ENCODE peak calls at places on chromosomes 6 and 20, in ten cellular contexts. W is SK-N-SH; N is fibroblast of lung; O is NAMALWA; I is CD4-positive, alpha-beta memory T cell; H is NCI-H460; D is mesenteric fat pad; G is iris pigment epithelial cell; X is LoVo; U is heart right ventricle. Q is an unnamed sample.

GRCh38 chr6:30463651-30464618 is 25.4 kb upstream of the HLA-E start:
- DNase-seq in H (no peak), N (peak), U (no peak), D (no peak), X (no peak), I (peak), W (no peak), G (peak), O (peak), Q (peak)

GRCh38 chr20:57425150-57426013 is 34.2 kb downstream of the RBM38 start:
- DNase-seq in G (no peak), H (no peak), O (peak), D (no peak), N (no peak), I (no peak), U (no peak), X (no peak), W (no peak), Q (peak)

GRCh38 chr6:39934060-39934757 is at the start of gene MOCS1:
- DNase-seq in O (no peak), N (peak), W (peak), H (peak), G (peak), D (peak), X (peak), I (peak), U (peak), Q (peak)

GRCh38 chr6:35731736-35732532 is 4.9 kb upstream of the ARMC12 start:
- DNase-seq in X (peak), H (peak), U (peak), W (peak), G (peak), O (peak), I (peak), N (peak), D (peak), Q (peak)

GRCh38 chr20:409697-410559 is 1.8 kb downstream of the RBCK1 start:
- DNase-seq in I (peak), X (no peak), N (no peak), H (no peak), W (no peak), U (no peak), G (no peak), O (no peak), D (no peak), Q (no peak)

GRCh38 chr6:149114167-149114566 is 203.3 kb upstream of the TAB2 start:
- DNase-seq in N (no peak), U (peak), G (no peak), W (no peak), D (no peak), H (no peak), O (no peak), X (no peak), I (no peak), Q (no peak)

GRCh38 chr20:24403410-24403809 is 66.0 kb upstream of the SYNDIG1 start:
- DNase-seq in N (no peak), U (no peak), G (peak), I (no peak), D (no peak), X (no peak), O (no peak), H (no peak), W (no peak), Q (no peak)

GRCh38 chr6:68040312-68040778 is 594.7 kb upstream of the ADGRB3 start:
- DNase-seq in N (no peak), D (no peak), I (no peak), U (no peak), O (no peak), W (no peak), G (no peak), H (no peak), X (no peak), Q (no peak)

GRCh38 chr6:110874880-110875547 is 429 bp downstream of the AMD1 start:
- DNase-seq in H (no peak), X (no peak), U (peak), O (no peak), D (no peak), G (peak), I (no peak), W (peak), N (no peak), Q (no peak)

GRCh38 chr20:20786428-20786827 is 74.0 kb upstream of the RALGAPA2 start:
- DNase-seq in U (no peak), H (no peak), G (no peak), W (no peak), O (no peak), N (no peak), I (no peak), D (no peak), X (no peak), Q (no peak)

GRCh38 chr20:50815162-50815989 is 20.5 kb downstream of the BCAS4 start:
- DNase-seq in U (no peak), N (peak), H (no peak), G (peak), W (no peak), X (no peak), O (peak), I (no peak), D (no peak), Q (peak)

GRCh38 chr6:36925809-36926208 is 28.7 kb upstream of the PI16 start:
- DNase-seq in N (no peak), X (no peak), W (no peak), I (no peak), O (no peak), U (no peak), D (no peak), H (no peak), G (no peak), Q (no peak)

GRCh38 chr6:90135672-90136071 is 161.0 kb downstream of the BACH2 start:
- DNase-seq in I (no peak), W (no peak), D (no peak), H (no peak), G (peak), X (no peak), N (peak), O (no peak), U (no peak), Q (peak)

GRCh38 chr20:33337531-33338165 is 54.6 kb downstream of the BPIFB1 start:
- DNase-seq in X (no peak), W (no peak), U (no peak), D (no peak), O (no peak), I (no peak), G (no peak), H (no peak), N (no peak), Q (no peak)

GRCh38 chr6:133502451-133503259 is 261.5 kb downstream of the EYA4 start:
- DNase-seq in D (no peak), X (no peak), N (peak), W (no peak), I (no peak), O (no peak), U (no peak), G (peak), H (peak), Q (peak)

GRCh38 chr6:112348891-112349736 is 2.0 kb downstream of the RFPL4B start:
- DNase-seq in W (no peak), I (no peak), D (no peak), N (no peak), G (no peak), X (no peak), O (no peak), U (no peak), H (no peak), Q (no peak)

GRCh38 chr6:36204068-36204753 is 7.7 kb downstream of the BRPF3 start:
- DNase-seq in O (no peak), N (no peak), I (peak), H (no peak), U (no peak), W (no peak), G (no peak), D (no peak), X (no peak), Q (no peak)

GRCh38 chr20:21505810-21506530 is 7.9 kb downstream of the NKX2-2 start:
- DNase-seq in G (peak), I (peak), X (peak), U (no peak), N (peak), W (peak), O (no peak), H (peak), D (no peak), Q (peak)

GRCh38 chr6:166024252-166024651 is 143.4 kb downstream of the TBXT start:
- DNase-seq in O (no peak), X (no peak), N (no peak), W (no peak), G (no peak), U (no peak), H (no peak), I (no peak), D (no peak), Q (no peak)

GRCh38 chr6:73782911-73783310 is 86.9 kb downstream of the CD109 start:
- DNase-seq in G (no peak), I (no peak), O (no peak), H (no peak), D (no peak), X (no peak), N (no peak), W (no peak), U (no peak), Q (no peak)

GRCh38 chr20:50594591-50595432 is 84.6 kb downstream of the PTPN1 start:
- DNase-seq in U (no peak), I (no peak), X (no peak), D (no peak), W (no peak), N (no peak), O (peak), H (no peak), G (no peak), Q (no peak)

GRCh38 chr6:44269921-44270525 is at the start of gene TMEM151B:
- DNase-seq in O (no peak), N (no peak), D (no peak), W (peak), I (no peak), H (no peak), G (no peak), X (no peak), U (no peak), Q (no peak)

GRCh38 chr6:84224251-84224650 is 3.2 kb downstream of the CEP162 start:
- DNase-seq in X (no peak), U (no peak), N (no peak), H (no peak), O (no peak), D (no peak), I (no peak), G (peak), W (no peak), Q (no peak)

GRCh38 chr6:146871613-146872465 is 273.1 kb downstream of the ADGB start:
- DNase-seq in I (no peak), H (no peak), X (no peak), U (no peak), O (no peak), W (peak), D (no peak), G (no peak), N (peak), Q (no peak)

GRCh38 chr6:121994936-121995335 is 404.5 kb upstream of the HSF2 start:
- DNase-seq in D (no peak), H (no peak), O (no peak), I (no peak), U (no peak), W (no peak), G (no peak), X (no peak), N (no peak), Q (no peak)

GRCh38 chr20:63202811-63203526 is 13.0 kb downstream of the YTHDF1 start:
- DNase-seq in H (no peak), N (no peak), O (no peak), I (no peak), W (no peak), X (no peak), D (no peak), G (no peak), U (no peak), Q (no peak)

GRCh38 chr6:53992522-53992921 is 118.7 kb upstream of the MLIP start:
- DNase-seq in I (no peak), N (no peak), H (no peak), D (no peak), G (no peak), O (no peak), U (no peak), W (no peak), X (no peak), Q (no peak)

GRCh38 chr6:100105919-100106318 is 111.9 kb upstream of the MCHR2 start:
- DNase-seq in I (no peak), O (no peak), W (no peak), X (no peak), G (peak), D (no peak), U (no peak), H (no peak), N (no peak), Q (no peak)

Q was measured in IMR-90.